ENCODE peak calls at places on chromosomes 2 and 18, in seven cellular contexts. T is breast epithelium; O is dorsolateral prefrontal cortex; C is CD8-positive, alpha-beta T cell; P is left lung; F is brain microvascular endothelial cell; Z is heart right ventricle. Y is an unnamed sample.

GRCh38 chr2:239307921-239308620 is 92.7 kb downstream of the HDAC4 start:
- DNase-seq in C (no peak), F (no peak), P (peak), T (no peak), Z (no peak), O (no peak), Y (no peak)

GRCh38 chr18:2135309-2135708 is 436.0 kb downstream of the METTL4 start:
- DNase-seq in Z (no peak), T (no peak), O (no peak), F (no peak), P (no peak), C (no peak), Y (no peak)

GRCh38 chr2:60867848-60868247 is 13.5 kb upstream of the REL start:
- DNase-seq in F (no peak), P (no peak), T (no peak), Z (no peak), C (peak), O (no peak), Y (no peak)

GRCh38 chr2:100320547-100321180 is 1.6 kb downstream of the LONRF2 start:
- DNase-seq in P (no peak), T (no peak), C (no peak), Z (no peak), F (no peak), O (no peak), Y (no peak)

GRCh38 chr18:10015288-10015701 is 101.5 kb downstream of the VAPA start:
- DNase-seq in C (no peak), O (no peak), P (no peak), F (peak), Z (no peak), T (no peak), Y (no peak)

GRCh38 chr2:105721991-105722511 is 22.7 kb upstream of the NCK2 start:
- DNase-seq in Z (no peak), F (no peak), C (no peak), T (no peak), O (no peak), P (no peak), Y (no peak)

GRCh38 chr2:25966531-25967265 is 15.6 kb downstream of the KIF3C start:
- DNase-seq in Z (no peak), O (no peak), F (no peak), C (no peak), P (no peak), T (no peak), Y (no peak)

GRCh38 chr2:235131334-235132305 is 179.8 kb downstream of the SH3BP4 start:
- DNase-seq in T (no peak), O (no peak), F (no peak), Z (no peak), C (no peak), P (no peak), Y (no peak)

GRCh38 chr2:71801969-71802368 is 345.7 kb downstream of the CYP26B1 start:
- DNase-seq in T (no peak), F (peak), C (no peak), O (peak), P (no peak), Z (peak), Y (no peak)

DNA sequence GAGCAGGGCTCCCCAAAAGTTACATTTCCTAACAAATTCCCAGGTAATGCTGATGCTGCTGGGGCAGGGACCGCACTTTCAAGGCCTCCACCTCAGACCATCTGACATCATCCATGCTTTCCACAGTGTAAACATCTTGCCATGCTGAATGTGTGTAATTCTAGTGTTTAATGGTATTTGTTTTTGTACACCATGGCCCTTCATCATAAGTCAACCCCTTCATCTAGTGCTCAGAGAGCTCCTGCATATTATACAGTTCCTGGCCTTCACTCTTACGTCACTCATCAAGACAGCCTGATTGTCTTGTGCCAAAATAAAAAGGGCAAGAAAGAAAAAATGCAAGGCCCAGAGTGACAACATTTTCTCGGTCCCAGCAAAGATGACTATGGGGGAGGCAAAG is 77.5 kb upstream of the ZFP36L2 start:
- DNase-seq in P (no peak), F (no peak), C (no peak), O (no peak), T (no peak), Z (no peak), Y (no peak)
- H3K27ac ChIP-seq in P (peak), F (no peak), C (no peak), O (no peak), T (no peak), Z (peak), Y (no peak)

GRCh38 chr2:85727798-85728197 is 26.0 kb upstream of the ATOH8 start:
- DNase-seq in Z (peak), P (peak), O (no peak), T (no peak), F (no peak), C (no peak), Y (no peak)
- H3K27ac ChIP-seq in Z (peak), P (peak), O (no peak), T (no peak), F (no peak), C (no peak), Y (no peak)

GRCh38 chr18:48160622-48161021 is 230.2 kb upstream of the SMAD2 start:
- DNase-seq in P (no peak), C (no peak), O (no peak), T (no peak), Z (no peak), F (no peak), Y (no peak)

GRCh38 chr18:48157956-48158355 is 227.5 kb upstream of the SMAD2 start:
- DNase-seq in C (no peak), O (no peak), F (no peak), Z (no peak), T (no peak), P (peak), Y (no peak)

GRCh38 chr18:48161201-48161910 is 230.9 kb upstream of the SMAD2 start:
- DNase-seq in T (peak), C (no peak), F (peak), Z (peak), P (peak), O (peak), Y (peak)

GRCh38 chr18:48159816-48160215 is 229.4 kb upstream of the SMAD2 start:
- DNase-seq in O (no peak), P (no peak), C (no peak), Z (no peak), T (no peak), F (no peak), Y (no peak)

DNA sequence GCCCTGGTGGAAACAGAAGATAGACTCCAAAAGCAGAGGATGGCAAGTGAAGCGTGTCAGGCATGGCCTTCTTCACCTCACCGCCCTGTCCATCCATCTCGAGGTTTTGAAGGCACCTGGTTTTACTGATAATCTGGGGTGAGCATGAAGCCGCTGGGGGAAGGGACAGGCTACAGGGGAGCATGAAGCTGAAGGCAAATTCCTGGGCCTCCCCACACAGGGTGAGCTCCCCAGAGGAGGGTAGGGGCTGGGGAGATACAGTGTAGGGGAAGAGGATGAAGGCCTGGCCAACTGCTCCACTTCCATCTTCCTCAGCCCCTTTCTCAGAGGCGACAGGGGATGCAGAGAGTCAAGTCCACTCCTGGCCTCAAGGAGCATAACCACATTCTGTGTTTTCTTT is 228.3 kb upstream of the SMAD2 start:
- DNase-seq in F (no peak), T (no peak), Z (no peak), O (no peak), C (no peak), P (peak), Y (no peak)
- H3K27ac ChIP-seq in F (no peak), T (peak), Z (no peak), O (no peak), C (no peak), P (no peak), Y (no peak)

DNA sequence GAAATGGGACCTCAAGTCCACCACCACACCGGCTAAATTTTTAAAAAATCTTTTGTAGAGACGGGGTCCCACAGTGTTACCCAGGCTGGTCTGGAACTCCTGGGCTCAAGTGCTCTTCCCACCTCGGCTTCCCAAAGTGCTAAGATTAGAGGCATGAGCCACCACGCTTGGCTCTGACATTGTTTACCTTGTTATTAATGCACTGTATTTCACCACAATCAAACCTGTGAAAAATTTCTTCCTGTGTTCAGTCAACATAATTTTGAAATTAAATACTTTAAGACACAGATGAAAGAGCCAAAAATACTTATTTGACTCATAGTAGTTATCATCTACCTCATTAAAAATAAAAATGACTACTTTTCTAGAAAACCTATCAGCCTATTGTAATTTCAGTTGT is 16.0 kb upstream of the FAM124B start:
- DNase-seq in F (no peak), Z (no peak), O (no peak), P (no peak), C (no peak), T (no peak), Y (no peak)
- H3K27ac ChIP-seq in F (no peak), Z (no peak), O (no peak), P (no peak), C (no peak), T (no peak), Y (no peak)